ENCODE peak calls at places on chromosomes 16 and 17, in six cellular contexts. I is upper lobe of right lung, G is progenitor cell of endocrine pancreas, Y is RWPE1, Z is fibroblast of pulmonary artery, R is dorsolateral prefrontal cortex. A is an unnamed sample.

GRCh38 chr17:4492762-4493561 is 5.7 kb upstream of the SPNS2 start:
- DNase-seq in I (no peak), Z (peak; percentile 35), R (no peak), Y (peak; percentile 55), G (peak; percentile 83), A (peak; percentile 97)

GRCh38 chr16:21088646-21089538 is 61.8 kb downstream of the DNAH3 start:
- DNase-seq in G (no peak), Y (no peak), Z (no peak), I (no peak), R (peak; percentile 35), A (no peak)

GRCh38 chr17:29124135-29124930 is 55.9 kb downstream of the MYO18A start:
- DNase-seq in Y (peak; percentile 63), Z (peak; percentile 86), G (no peak), R (peak; percentile 55), I (no peak), A (no peak)

GRCh38 chr17:80724723-80725388 is 180.2 kb downstream of the RPTOR start:
- DNase-seq in I (no peak), Z (peak; percentile 77), G (no peak), R (no peak), Y (peak; percentile 67), A (no peak)

GRCh38 chr16:30369091-30369937 is 980 bp downstream of the TBC1D10B start:
- DNase-seq in I (no peak), Z (no peak), R (no peak), G (no peak), Y (no peak), A (peak; percentile 56)

GRCh38 chr16:6081320-6081976 is 983.9 kb upstream of the EEF2KMT start:
- DNase-seq in R (peak; percentile 67), I (no peak), Y (peak; percentile 8), Z (peak; percentile 1), G (peak; percentile 53), A (peak; percentile 69)

GRCh38 chr17:55571095-55571494 is 59.8 kb upstream of the SMIM36 start:
- DNase-seq in G (no peak), I (no peak), R (no peak), Z (no peak), Y (no peak), A (no peak)

GRCh38 chr17:29042026-29042678 is 789 bp upstream of the PIPOX start:
- DNase-seq in G (no peak), Z (no peak), R (no peak), I (no peak), Y (no peak), A (no peak)

GRCh38 chr16:57235128-57236092 is 9.6 kb upstream of the ARL2BP start:
- DNase-seq in I (no peak), Z (peak; percentile 36), R (no peak), G (no peak), Y (peak; percentile 23), A (no peak)

GRCh38 chr17:67467500-67468481 is 90.7 kb downstream of the PITPNC1 start:
- DNase-seq in G (no peak), Z (no peak), Y (no peak), R (no peak), I (no peak), A (no peak)

GRCh38 chr17:5592382-5592781 is 8.1 kb upstream of the NLRP1 start:
- DNase-seq in Z (peak; percentile 63), R (no peak), G (no peak), Y (peak; percentile 40), I (no peak), A (no peak)

GRCh38 chr16:25014500-25015147 is 545 bp downstream of the ARHGAP17 start:
- DNase-seq in Y (peak; percentile 27), G (peak; percentile 21), R (peak; percentile 76), I (peak; percentile 76), Z (peak; percentile 58), A (peak; percentile 65)

GRCh38 chr16:77290451-77291110 is 91.4 kb downstream of the SYCE1L start:
- DNase-seq in I (no peak), R (no peak), Y (no peak), Z (peak; percentile 63), G (no peak), A (no peak)

GRCh38 chr17:49016775-49017463 is 19.7 kb downstream of the IGF2BP1 start:
- DNase-seq in Z (peak; percentile 89), I (peak; percentile 69), G (no peak), R (no peak), Y (peak; percentile 94), A (no peak)

GRCh38 chr16:89890886-89891657 is 17.7 kb downstream of the TCF25 start:
- DNase-seq in Z (peak; percentile 65), G (no peak), I (no peak), Y (no peak), R (no peak), A (no peak)

GRCh38 chr17:8353736-8354135 is 14.1 kb downstream of the ODF4 start:
- DNase-seq in R (no peak), G (no peak), I (no peak), Y (no peak), Z (no peak), A (no peak)

GRCh38 chr17:76076100-76076764 is 1.7 kb downstream of the GALR2 start:
- DNase-seq in R (no peak), Z (no peak), G (no peak), I (peak; percentile 60), Y (no peak), A (peak; percentile 30)

GRCh38 chr17:50946891-50947843 is 81.0 kb upstream of the TOB1 start:
- DNase-seq in G (no peak), Z (no peak), R (no peak), Y (no peak), I (no peak), A (no peak)

GRCh38 chr16:23990507-23990906 is 154.7 kb downstream of the PRKCB start:
- DNase-seq in I (no peak), R (no peak), Z (no peak), Y (no peak), G (no peak), A (no peak)

GRCh38 chr17:82900741-82901140 is 60.9 kb upstream of the ZNF750 start:
- DNase-seq in G (no peak), Z (no peak), R (no peak), I (no peak), Y (no peak), A (no peak)

GRCh38 chr16:19984136-19984535 is 89.6 kb downstream of the GPR139 start:
- DNase-seq in I (no peak), G (no peak), R (no peak), Y (no peak), Z (no peak), A (no peak)

GRCh38 chr17:48542956-48543853 is 1.7 kb downstream of the HOXB2 start:
- DNase-seq in I (no peak), Y (no peak), Z (peak; percentile 66), G (peak; percentile 39), R (no peak), A (no peak)

DNA sequence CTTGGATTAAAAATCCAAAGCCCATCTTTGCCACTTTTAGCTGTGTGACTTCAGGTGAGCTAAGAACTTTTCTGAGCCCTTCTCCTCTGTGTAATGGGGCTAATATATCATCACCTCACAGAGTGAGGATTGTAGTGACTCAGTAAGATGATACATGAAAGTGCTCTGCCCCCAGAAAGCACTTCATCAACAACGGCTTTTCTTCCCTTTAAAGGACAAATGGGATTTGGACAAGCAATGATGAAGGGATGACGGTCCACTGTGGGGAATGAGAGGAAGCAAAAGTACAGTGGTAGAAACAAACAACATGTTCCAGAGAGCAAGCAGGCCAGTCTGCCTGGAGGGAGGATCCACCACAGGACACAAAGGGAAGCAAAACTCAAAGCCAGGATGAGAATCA is 14.3 kb upstream of the TMED6 start:
- DNase-seq in R (no peak), Y (no peak), G (no peak), I (no peak), Z (peak; percentile 11), A (no peak)
- TF ChIP-seq CTCF in R (no peak), Y (no peak), G (no peak), I (no peak), Z (no peak), A (no peak)

DNA sequence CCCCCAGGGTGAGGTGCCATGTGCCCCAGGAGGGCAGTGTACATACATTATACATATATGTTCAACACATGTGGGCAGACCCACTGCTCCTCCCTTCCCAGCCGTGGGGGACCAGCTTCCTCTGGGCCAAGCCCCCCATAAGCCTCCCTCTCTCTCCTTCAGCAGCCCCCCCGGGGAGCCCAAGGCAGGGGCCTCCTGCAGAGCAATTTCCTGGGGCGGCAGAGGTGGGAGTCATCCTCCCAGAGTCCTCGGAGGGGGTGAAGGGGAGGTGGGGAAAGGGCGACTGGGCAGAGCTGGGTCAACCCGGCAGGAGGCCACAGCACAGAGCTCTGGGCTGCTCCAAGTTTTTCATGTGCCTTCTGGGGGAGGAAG is 235.1 kb downstream of the ZNF423 start:
- DNase-seq in I (no peak), G (no peak), Z (no peak), Y (no peak), R (no peak), A (no peak)
- TF ChIP-seq CTCF in I (no peak), G (no peak), Z (no peak), Y (no peak), R (no peak), A (no peak)

GRCh38 chr16:82439678-82440293 is 187.0 kb upstream of the CDH13 start:
- DNase-seq in R (no peak), Y (peak; percentile 38), Z (peak; percentile 14), G (no peak), I (no peak), A (peak; percentile 27)
- TF ChIP-seq CTCF in R (no peak), Y (peak; percentile 18), Z (peak; percentile 54), G (peak; percentile 51), I (peak; percentile 32), A (peak; percentile 43)

GRCh38 chr17:73584049-73584448 is 60.2 kb downstream of the SDK2 start:
- DNase-seq in Z (no peak), Y (no peak), G (no peak), I (no peak), R (no peak), A (no peak)
- TF ChIP-seq CTCF in Z (no peak), Y (no peak), G (no peak), I (no peak), R (no peak), A (no peak)

GRCh38 chr16:85565340-85565739 is 47.8 kb upstream of the GSE1 start:
- DNase-seq in Y (no peak), G (no peak), R (no peak), Z (no peak), I (no peak), A (no peak)

GRCh38 chr16:85565796-85566501 is 47.2 kb upstream of the GSE1 start:
- DNase-seq in R (no peak), G (no peak), I (no peak), Z (no peak), Y (no peak), A (no peak)

GRCh38 chr16:85567101-85567866 is 45.8 kb upstream of the GSE1 start:
- DNase-seq in Z (no peak), Y (no peak), R (no peak), I (no peak), G (no peak), A (no peak)

GRCh38 chr16:85568519-85568918 is 44.6 kb upstream of the GSE1 start:
- DNase-seq in R (no peak), I (peak; percentile 87), Z (no peak), G (no peak), Y (no peak), A (no peak)

GRCh38 chr16:85566502-85567100 is 46.5 kb upstream of the GSE1 start:
- DNase-seq in R (no peak), G (no peak), Z (no peak), I (no peak), Y (no peak), A (peak; percentile 61)
- TF ChIP-seq CTCF in R (no peak), G (peak; percentile 52), Z (no peak), I (no peak), Y (no peak), A (peak; percentile 15)

GRCh38 chr17:41910701-41911391 is 7.9 kb downstream of the ACLY start:
- DNase-seq in R (no peak), Z (peak; percentile 95), G (no peak), I (no peak), Y (peak; percentile 70), A (no peak)
- TF ChIP-seq CTCF in R (no peak), Z (no peak), G (no peak), I (no peak), Y (no peak), A (no peak)

A was measured in nephron progenitor cell.